ENCODE peak calls at places on chromosomes 7 and 10, in eight cellular contexts. One of them, this sample, is unnamed.
A peak's percentile ranks its signal among the peaks of the same experiment; 100 is the strongest.

GRCh38 chr7:95527033-95527775 is 41.5 kb downstream of the ASB4 start:
- DNase-seq in lower leg skin: peak; percentile 85
- DNase-seq in Kasumi-1: peak; percentile 50
- DNase-seq in RWPE1: peak; percentile 80
- DNase-seq in HuH-7: peak; percentile 63
- DNase-seq in substantia nigra: peak; percentile 20
- DNase-seq in testis: peak; percentile 65
- DNase-seq in choroid plexus epithelial cell: peak; percentile 74
- DNase-seq in this sample: peak; percentile 38

GRCh38 chr10:72336259-72337038 is 18.3 kb downstream of the DNAJB12 start:
- DNase-seq in substantia nigra: no peak
- DNase-seq in lower leg skin: peak; percentile 87
- DNase-seq in RWPE1: no peak
- DNase-seq in Kasumi-1: no peak
- DNase-seq in choroid plexus epithelial cell: peak; percentile 47
- DNase-seq in HuH-7: no peak
- DNase-seq in testis: peak; percentile 51
- DNase-seq in this sample: no peak

GRCh38 chr7:134648456-134648855 is 1.8 kb downstream of the BPGM start:
- DNase-seq in testis: no peak
- DNase-seq in RWPE1: no peak
- DNase-seq in choroid plexus epithelial cell: no peak
- DNase-seq in lower leg skin: no peak
- DNase-seq in substantia nigra: no peak
- DNase-seq in Kasumi-1: no peak
- DNase-seq in HuH-7: no peak
- DNase-seq in this sample: no peak

GRCh38 chr7:12146813-12147212 is 64.3 kb upstream of the TMEM106B start:
- DNase-seq in testis: no peak
- DNase-seq in HuH-7: no peak
- DNase-seq in Kasumi-1: no peak
- DNase-seq in substantia nigra: no peak
- DNase-seq in RWPE1: no peak
- DNase-seq in choroid plexus epithelial cell: no peak
- DNase-seq in lower leg skin: no peak
- DNase-seq in this sample: no peak

GRCh38 chr7:155676052-155676451 is 31.6 kb downstream of the RBM33 start:
- DNase-seq in RWPE1: no peak
- DNase-seq in HuH-7: no peak
- DNase-seq in Kasumi-1: peak; percentile 83
- DNase-seq in substantia nigra: no peak
- DNase-seq in testis: no peak
- DNase-seq in lower leg skin: no peak
- DNase-seq in choroid plexus epithelial cell: no peak
- DNase-seq in this sample: no peak

GRCh38 chr7:130838738-130839137 is 104.7 kb upstream of the KLF14 start:
- DNase-seq in lower leg skin: no peak
- DNase-seq in RWPE1: peak; percentile 66
- DNase-seq in testis: no peak
- DNase-seq in choroid plexus epithelial cell: peak; percentile 52
- DNase-seq in substantia nigra: no peak
- DNase-seq in Kasumi-1: no peak
- DNase-seq in HuH-7: no peak
- DNase-seq in this sample: peak; percentile 15

GRCh38 chr10:89615824-89616223 is 29.2 kb downstream of the PANK1 start:
- DNase-seq in substantia nigra: no peak
- DNase-seq in HuH-7: no peak
- DNase-seq in choroid plexus epithelial cell: peak; percentile 63
- DNase-seq in RWPE1: no peak
- DNase-seq in testis: no peak
- DNase-seq in Kasumi-1: no peak
- DNase-seq in lower leg skin: no peak
- DNase-seq in this sample: no peak

GRCh38 chr10:66823301-66823700 is 102.5 kb upstream of the LRRTM3 start:
- DNase-seq in substantia nigra: no peak
- DNase-seq in lower leg skin: no peak
- DNase-seq in HuH-7: no peak
- DNase-seq in choroid plexus epithelial cell: no peak
- DNase-seq in Kasumi-1: no peak
- DNase-seq in testis: no peak
- DNase-seq in RWPE1: no peak
- DNase-seq in this sample: no peak

GRCh38 chr10:123993534-123994416 is 99.6 kb downstream of the CHST15 start:
- DNase-seq in lower leg skin: no peak
- DNase-seq in substantia nigra: no peak
- DNase-seq in testis: no peak
- DNase-seq in HuH-7: no peak
- DNase-seq in RWPE1: no peak
- DNase-seq in Kasumi-1: no peak
- DNase-seq in choroid plexus epithelial cell: no peak
- DNase-seq in this sample: no peak

This sample was measured in H54.